ENCODE peak calls at places on chromosomes 16 and 17, in nine cellular contexts. H is stimulated activated CD4-positive, alpha-beta T cell treated with anti-CD3 and anti-CD28 coated beads, Interleukin-2, amount 100 ng/mL, for 4 hours; M is A673; K is activated T-helper 9 cell treated with anti-CD3 and anti-CD28 coated beads, Interleukin-2, amount 50 U/mL, for 16 hours; J is neural crest cell; O is CD4-positive, alpha-beta memory T cell; X is GM12865; R is activated naive CD8-positive, alpha-beta T cell treated with anti-CD3 and anti-CD28 coated beads, Interleukin-2, amount 50 U/mL, for 16 hours; A is mesendoderm. T is an unnamed sample.
A peak's percentile ranks its signal among the peaks of the same experiment; 100 is the strongest.

GRCh38 chr17:54948380-54948779 is 20.1 kb downstream of the COX11 start:
- DNase-seq in A (no peak), R (no peak), M (no peak), O (no peak), H (no peak), K (no peak), J (no peak), X (peak; percentile 7), T (no peak)

GRCh38 chr16:55508941-55509920 is at the start of gene LPCAT2:
- DNase-seq in J (peak; percentile 84), R (no peak), K (no peak), A (peak; percentile 96), O (no peak), M (peak; percentile 92), X (peak; percentile 38), H (no peak), T (peak; percentile 36)

GRCh38 chr17:21280081-21280518 is 4.4 kb upstream of the MAP2K3 start:
- DNase-seq in R (peak; percentile 78), K (peak; percentile 82), M (peak; percentile 90), X (peak; percentile 85), J (peak; percentile 96), H (peak; percentile 85), A (peak; percentile 80), O (peak; percentile 82), T (peak; percentile 14)

GRCh38 chr17:42647778-42648177 is 11.3 kb upstream of the TUBG2 start:
- DNase-seq in J (no peak), O (no peak), K (no peak), X (peak; percentile 59), M (no peak), H (no peak), A (no peak), R (no peak), T (no peak)

GRCh38 chr16:21610006-21610544 is 10.7 kb downstream of the METTL9 start:
- DNase-seq in O (no peak), J (no peak), X (no peak), K (no peak), R (no peak), H (no peak), M (peak; percentile 68), A (peak; percentile 75), T (no peak)

GRCh38 chr17:45785373-45786193 is 1.5 kb downstream of the CRHR1 start:
- DNase-seq in X (no peak), J (no peak), K (no peak), H (no peak), A (peak; percentile 25), R (no peak), M (no peak), O (no peak), T (no peak)

GRCh38 chr17:82034371-82035011 is 3.0 kb downstream of the DCXR start:
- DNase-seq in K (no peak), O (no peak), M (no peak), A (peak; percentile 42), H (no peak), R (no peak), J (no peak), X (no peak), T (no peak)

GRCh38 chr17:2378905-2379304 is 22.0 kb downstream of the MNT start:
- DNase-seq in R (no peak), H (no peak), A (no peak), O (no peak), J (no peak), M (no peak), X (no peak), K (no peak), T (no peak)

GRCh38 chr16:89152831-89153700 is 18.5 kb upstream of the CDH15 start:
- DNase-seq in M (peak; percentile 34), H (no peak), K (no peak), J (no peak), R (no peak), X (no peak), O (no peak), A (no peak), T (no peak)

T was measured in NCI-H2029 treated with DMSO at 0.1 percent for 48 hours.